ENCODE peak calls at places on chromosomes 16 and 17, in four cellular contexts. One of them, this sample, is unnamed.

GRCh38 chr16:77675464-77676324 is 46.6 kb upstream of the NUDT7 start:
- DNase-seq in Caco-2: peak; percentile 78
- DNase-seq in transverse colon: peak; percentile 71
- DNase-seq in neural progenitor cell: peak; percentile 82
- DNase-seq in this sample: peak; percentile 75

GRCh38 chr17:82006468-82007227 is 16.0 kb downstream of the CENPX start:
- DNase-seq in Caco-2: no peak
- DNase-seq in transverse colon: no peak
- DNase-seq in neural progenitor cell: no peak
- DNase-seq in this sample: no peak

GRCh38 chr16:57502048-57502775 is 15.9 kb upstream of the DOK4 start:
- DNase-seq in Caco-2: no peak
- DNase-seq in transverse colon: no peak
- DNase-seq in neural progenitor cell: no peak
- DNase-seq in this sample: no peak

GRCh38 chr17:79831367-79832210 is 7.7 kb downstream of the CBX4 start:
- DNase-seq in neural progenitor cell: peak; percentile 69
- DNase-seq in Caco-2: peak; percentile 19
- DNase-seq in transverse colon: no peak
- DNase-seq in this sample: peak; percentile 66

GRCh38 chr17:77111916-77112315 is 28.9 kb upstream of the SEC14L1 start:
- DNase-seq in Caco-2: no peak
- DNase-seq in neural progenitor cell: no peak
- DNase-seq in transverse colon: no peak
- DNase-seq in this sample: no peak

GRCh38 chr17:60554377-60554788 is 28.3 kb upstream of the APPBP2 start:
- DNase-seq in transverse colon: no peak
- DNase-seq in Caco-2: no peak
- DNase-seq in neural progenitor cell: no peak
- DNase-seq in this sample: peak; percentile 66

GRCh38 chr16:10245002-10245401 is 62.8 kb upstream of the GRIN2A start:
- DNase-seq in neural progenitor cell: no peak
- DNase-seq in transverse colon: no peak
- DNase-seq in Caco-2: no peak
- DNase-seq in this sample: no peak

GRCh38 chr17:74160656-74161500 is 42.6 kb upstream of the RPL38 start:
- DNase-seq in transverse colon: no peak
- DNase-seq in Caco-2: no peak
- DNase-seq in neural progenitor cell: no peak
- DNase-seq in this sample: no peak

GRCh38 chr16:54066451-54067056 is 220.0 kb downstream of the IRX3 start:
- DNase-seq in Caco-2: no peak
- DNase-seq in transverse colon: no peak
- DNase-seq in neural progenitor cell: no peak
- DNase-seq in this sample: no peak

GRCh38 chr17:82492647-82493516 is 26.6 kb upstream of the FOXK2 start:
- DNase-seq in neural progenitor cell: no peak
- DNase-seq in transverse colon: no peak
- DNase-seq in Caco-2: no peak
- DNase-seq in this sample: no peak

GRCh38 chr17:57739402-57740224 is 5.5 kb downstream of the CCDC182 start:
- DNase-seq in transverse colon: no peak
- DNase-seq in Caco-2: peak; percentile 62
- DNase-seq in neural progenitor cell: peak; percentile 73
- DNase-seq in this sample: peak; percentile 28
- TF ChIP-seq CTCF in transverse colon: peak; percentile 31
- TF ChIP-seq CTCF in Caco-2: peak; percentile 69
- TF ChIP-seq CTCF in neural progenitor cell: peak; percentile 61
- TF ChIP-seq CTCF in this sample: no peak

DNA sequence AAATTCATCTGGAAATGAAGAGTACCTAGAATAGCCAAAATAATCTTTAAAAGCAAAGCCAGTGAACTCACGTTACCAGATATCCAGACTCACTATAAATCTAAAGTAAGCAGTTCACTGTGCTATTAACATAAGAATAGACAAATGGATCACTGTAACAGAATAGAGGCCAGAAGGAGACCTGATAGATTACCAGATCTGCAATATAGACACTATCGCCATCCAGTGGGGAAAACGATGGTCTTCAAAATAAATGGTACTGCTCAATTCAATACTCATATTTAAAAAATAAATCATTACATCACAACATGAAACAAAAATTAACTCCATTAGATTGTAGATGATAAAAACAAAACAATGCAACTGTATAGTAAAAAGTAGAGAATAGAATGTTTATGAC is 158.6 kb upstream of the CDH8 start:
- DNase-seq in Caco-2: no peak
- DNase-seq in neural progenitor cell: no peak
- DNase-seq in transverse colon: no peak
- DNase-seq in this sample: no peak
- TF ChIP-seq CTCF in Caco-2: no peak
- TF ChIP-seq CTCF in neural progenitor cell: peak; percentile 40
- TF ChIP-seq CTCF in transverse colon: no peak
- TF ChIP-seq CTCF in this sample: no peak

DNA sequence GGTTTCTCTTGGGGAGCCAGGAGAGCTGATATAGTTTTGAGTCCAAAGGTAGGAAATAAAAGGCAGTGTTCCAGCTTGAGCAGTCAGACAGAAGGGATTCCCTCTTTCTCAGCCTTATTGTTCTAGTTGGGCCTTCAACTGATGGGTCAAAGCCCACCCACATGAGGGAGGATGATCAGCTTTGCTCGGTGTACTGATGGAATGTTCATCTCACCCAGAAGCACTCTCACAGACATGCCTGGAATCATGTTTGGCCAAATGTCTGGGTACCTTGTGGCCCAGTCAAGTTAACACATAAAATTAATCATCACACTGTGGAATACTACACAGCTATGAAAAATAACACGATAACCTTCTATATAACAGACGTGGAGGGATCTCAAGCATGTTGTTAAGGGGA is 23.1 kb upstream of the KCNG4 start:
- DNase-seq in transverse colon: no peak
- DNase-seq in Caco-2: no peak
- DNase-seq in neural progenitor cell: no peak
- DNase-seq in this sample: no peak
- TF ChIP-seq CTCF in transverse colon: no peak
- TF ChIP-seq CTCF in Caco-2: no peak
- TF ChIP-seq CTCF in neural progenitor cell: no peak
- TF ChIP-seq CTCF in this sample: no peak

GRCh38 chr16:87234601-87235000 is 82.6 kb downstream of the C16orf95 start:
- DNase-seq in neural progenitor cell: no peak
- DNase-seq in Caco-2: no peak
- DNase-seq in transverse colon: no peak
- DNase-seq in this sample: no peak

GRCh38 chr16:87231911-87232310 is 85.3 kb downstream of the C16orf95 start:
- DNase-seq in transverse colon: no peak
- DNase-seq in Caco-2: no peak
- DNase-seq in neural progenitor cell: no peak
- DNase-seq in this sample: no peak

GRCh38 chr16:87231295-87231694 is 85.9 kb downstream of the C16orf95 start:
- DNase-seq in neural progenitor cell: no peak
- DNase-seq in transverse colon: no peak
- DNase-seq in Caco-2: no peak
- DNase-seq in this sample: no peak

GRCh38 chr16:87235810-87236515 is 81.2 kb downstream of the C16orf95 start:
- DNase-seq in transverse colon: no peak
- DNase-seq in Caco-2: no peak
- DNase-seq in neural progenitor cell: peak; percentile 26
- DNase-seq in this sample: no peak

DNA sequence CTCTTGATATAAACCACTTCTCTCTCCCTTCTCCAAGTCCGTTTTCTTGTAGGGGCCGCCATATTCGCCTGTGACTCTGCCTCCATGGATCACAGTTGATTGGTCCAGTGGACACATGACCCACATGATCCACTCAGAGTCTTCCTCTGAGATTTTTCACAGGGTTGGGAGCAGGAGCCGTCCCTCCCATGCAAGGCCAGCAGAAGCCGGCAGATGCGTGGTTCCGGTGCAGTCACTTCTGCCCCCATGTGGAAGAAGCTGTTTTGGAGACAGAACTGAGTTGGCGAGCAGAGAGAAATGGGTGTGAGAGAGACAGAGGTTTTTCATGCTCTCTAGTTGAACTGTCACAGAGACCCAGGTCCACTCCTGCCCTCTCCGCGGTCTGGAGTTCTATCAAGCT is 83.3 kb downstream of the C16orf95 start:
- DNase-seq in transverse colon: no peak
- DNase-seq in neural progenitor cell: peak; percentile 37
- DNase-seq in Caco-2: peak; percentile 24
- DNase-seq in this sample: peak; percentile 23
- TF ChIP-seq CTCF in transverse colon: no peak
- TF ChIP-seq CTCF in neural progenitor cell: peak; percentile 34
- TF ChIP-seq CTCF in Caco-2: no peak
- TF ChIP-seq CTCF in this sample: no peak

GRCh38 chr16:2473999-2474876 is 689 bp upstream of the TBC1D24 start:
- DNase-seq in transverse colon: peak; percentile 62
- DNase-seq in Caco-2: peak; percentile 44
- DNase-seq in neural progenitor cell: peak; percentile 76
- DNase-seq in this sample: peak; percentile 60
- TF ChIP-seq CTCF in transverse colon: peak; percentile 44
- TF ChIP-seq CTCF in Caco-2: peak; percentile 13
- TF ChIP-seq CTCF in neural progenitor cell: peak; percentile 46
- TF ChIP-seq CTCF in this sample: peak; percentile 16

DNA sequence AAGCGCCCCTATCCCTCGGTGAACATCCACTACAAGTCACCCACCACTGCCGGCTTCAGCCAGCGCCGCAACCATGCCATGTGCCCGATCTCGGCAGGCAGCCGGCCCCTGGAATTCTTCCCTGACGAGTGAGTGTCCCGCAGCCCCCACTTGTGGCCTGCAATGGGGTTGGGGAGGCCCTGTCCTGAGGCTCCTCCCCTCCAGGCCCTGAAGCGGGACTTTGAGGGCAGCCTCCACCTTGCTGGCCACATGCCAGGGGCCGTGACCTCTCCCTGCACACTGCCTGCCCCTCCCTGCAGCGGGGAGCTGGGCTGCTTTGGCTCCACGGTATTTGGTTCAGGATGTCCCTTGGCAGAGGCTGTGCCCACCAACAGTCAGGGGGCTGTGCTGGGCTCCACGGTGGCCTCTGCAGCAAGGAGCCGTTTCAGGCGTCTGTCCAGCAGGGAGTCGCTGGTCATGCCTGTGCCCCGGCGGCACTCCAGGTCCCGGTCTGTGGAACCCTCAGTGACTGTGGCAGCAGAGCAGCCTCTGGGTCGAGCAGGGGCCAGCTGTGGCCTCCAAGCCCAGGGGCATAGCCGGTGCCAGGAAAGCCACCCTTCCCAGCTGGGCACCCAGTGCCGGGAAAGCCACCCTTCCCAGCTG is 8.3 kb downstream of the NME3 start:
- DNase-seq in neural progenitor cell: peak; percentile 20
- DNase-seq in Caco-2: no peak
- DNase-seq in transverse colon: no peak
- DNase-seq in this sample: no peak
- TF ChIP-seq CTCF in neural progenitor cell: no peak
- TF ChIP-seq CTCF in Caco-2: no peak
- TF ChIP-seq CTCF in transverse colon: no peak
- TF ChIP-seq CTCF in this sample: no peak

GRCh38 chr17:16215273-16215964 is at the start of gene NCOR1:
- DNase-seq in Caco-2: peak; percentile 89
- DNase-seq in neural progenitor cell: peak; percentile 98
- DNase-seq in transverse colon: peak; percentile 94
- DNase-seq in this sample: peak; percentile 91
- TF ChIP-seq CTCF in Caco-2: no peak
- TF ChIP-seq CTCF in neural progenitor cell: peak; percentile 44
- TF ChIP-seq CTCF in transverse colon: peak; percentile 32
- TF ChIP-seq CTCF in this sample: no peak

GRCh38 chr16:56321571-56321970 is 103.8 kb downstream of the AMFR start:
- DNase-seq in neural progenitor cell: no peak
- DNase-seq in transverse colon: no peak
- DNase-seq in Caco-2: no peak
- DNase-seq in this sample: no peak

GRCh38 chr16:56319391-56319790 is 106.0 kb downstream of the AMFR start:
- DNase-seq in neural progenitor cell: no peak
- DNase-seq in Caco-2: no peak
- DNase-seq in transverse colon: no peak
- DNase-seq in this sample: no peak

GRCh38 chr16:56321159-56321558 is 104.2 kb downstream of the AMFR start:
- DNase-seq in Caco-2: no peak
- DNase-seq in neural progenitor cell: no peak
- DNase-seq in transverse colon: no peak
- DNase-seq in this sample: no peak

GRCh38 chr16:56317998-56318912 is 107.1 kb downstream of the AMFR start:
- DNase-seq in transverse colon: peak; percentile 80
- DNase-seq in Caco-2: peak; percentile 90
- DNase-seq in neural progenitor cell: peak; percentile 88
- DNase-seq in this sample: peak; percentile 90

DNA sequence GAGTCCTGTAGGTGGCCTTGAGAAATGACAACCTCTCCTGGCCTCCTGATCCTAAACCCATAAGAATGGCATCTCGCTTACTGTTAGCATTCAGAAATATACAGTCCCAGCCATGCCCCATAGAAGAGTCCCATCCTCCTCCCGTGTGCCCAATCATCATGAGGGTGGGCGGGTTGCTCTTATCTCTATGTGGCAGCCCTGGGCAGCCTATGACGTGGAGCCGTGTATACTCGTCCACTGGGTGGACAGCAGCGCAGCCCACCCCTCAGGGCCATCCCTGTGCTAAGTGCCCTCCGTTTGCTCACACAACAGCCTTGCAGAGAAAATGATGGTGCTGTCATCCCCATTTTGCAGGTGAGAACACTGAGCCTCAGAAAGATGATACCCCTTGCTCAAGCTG is 105.3 kb downstream of the AMFR start:
- DNase-seq in transverse colon: no peak
- DNase-seq in neural progenitor cell: no peak
- DNase-seq in Caco-2: no peak
- DNase-seq in this sample: no peak
- TF ChIP-seq CTCF in transverse colon: no peak
- TF ChIP-seq CTCF in neural progenitor cell: no peak
- TF ChIP-seq CTCF in Caco-2: no peak
- TF ChIP-seq CTCF in this sample: no peak

This sample was measured in Calu3.